ENCODE peak calls at places on chromosomes 2 and 18, in ten cellular contexts. J is thoracic aorta; S is right lobe of liver; A is stomach; Q is endodermal cell; C is ovary; B is CD4-positive, CD25-positive, alpha-beta regulatory T cell; L is MM.1S; D is left ventricle myocardium inferior; O is CD8-positive, alpha-beta memory T cell. V is an unnamed sample. For H3K4me1, the result is how much of the 10 kb centered on the place peaks cover.

GRCh38 chr2:69764286-69765058 is 22.5 kb downstream of the ANXA4 start:
- DNase-seq in D (no peak), O (no peak), S (no peak), C (no peak), A (no peak), J (no peak), B (no peak), Q (no peak), L (no peak), V (peak)

GRCh38 chr2:47339745-47340541 is 63.0 kb upstream of the MSH2 start:
- DNase-seq in J (no peak), B (no peak), S (no peak), A (peak), D (no peak), O (no peak), C (no peak), Q (no peak), L (no peak), V (peak)

GRCh38 chr2:60972889-60973656 is 44.4 kb upstream of the PEX13 start:
- DNase-seq in A (no peak), D (no peak), J (no peak), L (no peak), O (no peak), C (no peak), Q (peak), B (no peak), S (no peak), V (no peak)

GRCh38 chr2:234981197-234982095 is 29.6 kb downstream of the SH3BP4 start:
- DNase-seq in Q (peak), L (no peak), D (peak), B (no peak), S (peak), A (peak), C (peak), J (peak), O (no peak), V (peak)

GRCh38 chr18:46939337-46939963 is 22.0 kb downstream of the KATNAL2 start:
- DNase-seq in O (no peak), Q (no peak), B (no peak), J (no peak), S (no peak), A (no peak), D (no peak), C (no peak), L (no peak), V (no peak)

GRCh38 chr2:191927991-191928390 is 81.1 kb upstream of the CAVIN2 start:
- DNase-seq in C (no peak), J (no peak), S (no peak), B (no peak), O (no peak), D (no peak), A (no peak), L (no peak), Q (no peak), V (no peak)

GRCh38 chr18:26771524-26771923 is 94.0 kb downstream of the AQP4 start:
- DNase-seq in C (no peak), D (no peak), Q (peak), L (peak), O (no peak), S (peak), B (no peak), A (peak), J (no peak), V (no peak)

GRCh38 chr2:112216158-112216557 is 38.7 kb downstream of the ZC3H8 start:
- DNase-seq in L (no peak), B (no peak), O (no peak), D (no peak), A (no peak), C (no peak), Q (no peak), S (no peak), J (no peak), V (no peak)

GRCh38 chr2:47189635-47190034 is 34.5 kb upstream of the STPG4 start:
- DNase-seq in Q (no peak), L (no peak), C (no peak), S (no peak), A (no peak), O (no peak), D (no peak), J (no peak), B (no peak), V (no peak)

GRCh38 chr2:189253841-189254240 is 74.3 kb upstream of the COL5A2 start:
- DNase-seq in O (no peak), A (no peak), C (no peak), J (no peak), D (no peak), Q (no peak), L (no peak), S (no peak), B (no peak), V (no peak)

GRCh38 chr2:50315366-50315765 is 716.6 kb downstream of the NRXN1 start:
- DNase-seq in S (no peak), Q (no peak), A (no peak), D (no peak), B (no peak), O (no peak), J (no peak), C (no peak), L (no peak), V (no peak)

GRCh38 chr2:221581986-221582385 is 9.9 kb upstream of the EPHA4 start:
- DNase-seq in J (no peak), S (no peak), A (no peak), L (no peak), D (no peak), C (no peak), Q (no peak), O (no peak), B (no peak), V (no peak)

GRCh38 chr2:28164280-28164801 is 228.3 kb upstream of the FOSL2 start:
- DNase-seq in A (no peak), L (no peak), S (no peak), J (no peak), D (peak), O (no peak), C (no peak), B (no peak), Q (no peak), V (no peak)

GRCh38 chr2:215280326-215280725 is 31.5 kb upstream of the ATIC start:
- DNase-seq in J (no peak), C (no peak), L (no peak), A (no peak), B (no peak), S (no peak), O (no peak), D (no peak), Q (no peak), V (no peak)

GRCh38 chr2:229416116-229416694 is 145.1 kb upstream of the PID1 start:
- DNase-seq in A (peak), C (peak), B (no peak), S (peak), J (peak), D (peak), Q (no peak), O (no peak), L (no peak), V (peak)

GRCh38 chr2:8234253-8234652 is 447.6 kb upstream of the ID2 start:
- DNase-seq in L (no peak), O (no peak), B (no peak), S (no peak), C (no peak), J (no peak), A (no peak), D (no peak), Q (no peak), V (no peak)

GRCh38 chr2:216789088-216789487 is 70.8 kb downstream of the TNP1 start:
- DNase-seq in J (no peak), B (no peak), D (no peak), A (no peak), O (no peak), S (no peak), Q (no peak), L (no peak), C (no peak), V (no peak)

GRCh38 chr2:219571311-219572236 is at the start of gene OBSL1:
- DNase-seq in B (no peak), L (no peak), A (peak), O (no peak), S (peak), C (peak), Q (peak), J (no peak), D (peak), V (peak)

GRCh38 chr2:24045511-24046508 is 1.4 kb downstream of the WDCP start:
- DNase-seq in L (no peak), D (no peak), B (no peak), S (no peak), Q (no peak), J (no peak), A (no peak), O (no peak), C (no peak), V (no peak)

GRCh38 chr2:174121178-174121577 is 127.2 kb downstream of the OLA1 start:
- DNase-seq in L (no peak), Q (no peak), S (no peak), C (no peak), B (no peak), O (no peak), A (no peak), J (no peak), D (no peak), V (no peak)

GRCh38 chr18:49890041-49890440 is 76.7 kb upstream of the ACAA2 start:
- DNase-seq in L (no peak), B (no peak), D (no peak), C (no peak), Q (peak), S (no peak), A (no peak), J (no peak), O (no peak), V (no peak)

GRCh38 chr2:54416166-54416798 is 39.8 kb upstream of the SPTBN1 start:
- DNase-seq in D (peak), J (no peak), S (no peak), C (no peak), Q (no peak), O (no peak), A (peak), L (no peak), B (no peak), V (no peak)

GRCh38 chr2:98514879-98515570 is 70.4 kb downstream of the INPP4A start:
- DNase-seq in D (no peak), A (no peak), O (no peak), C (peak), B (no peak), S (no peak), J (no peak), Q (no peak), L (peak), V (no peak)

GRCh38 chr2:1748741-1749488 is 4.6 kb upstream of the PXDN start:
- DNase-seq in J (no peak), L (no peak), C (peak), Q (peak), B (no peak), O (no peak), S (no peak), D (no peak), A (peak), V (peak)

GRCh38 chr2:3430740-3431490 is 51.4 kb downstream of the TRAPPC12 start:
- DNase-seq in J (no peak), S (no peak), D (no peak), L (no peak), O (no peak), C (no peak), A (no peak), B (no peak), Q (peak), V (no peak)

GRCh38 chr2:159029936-159030335 is 61.5 kb downstream of the TANC1 start:
- DNase-seq in S (no peak), J (no peak), A (no peak), D (no peak), O (no peak), L (no peak), C (no peak), B (no peak), Q (no peak), V (no peak)

GRCh38 chr2:197042613-197043248 is 116.2 kb upstream of the PGAP1 start:
- DNase-seq in O (no peak), A (no peak), D (no peak), Q (no peak), J (no peak), B (no peak), C (no peak), L (no peak), S (no peak), V (no peak)

DNA sequence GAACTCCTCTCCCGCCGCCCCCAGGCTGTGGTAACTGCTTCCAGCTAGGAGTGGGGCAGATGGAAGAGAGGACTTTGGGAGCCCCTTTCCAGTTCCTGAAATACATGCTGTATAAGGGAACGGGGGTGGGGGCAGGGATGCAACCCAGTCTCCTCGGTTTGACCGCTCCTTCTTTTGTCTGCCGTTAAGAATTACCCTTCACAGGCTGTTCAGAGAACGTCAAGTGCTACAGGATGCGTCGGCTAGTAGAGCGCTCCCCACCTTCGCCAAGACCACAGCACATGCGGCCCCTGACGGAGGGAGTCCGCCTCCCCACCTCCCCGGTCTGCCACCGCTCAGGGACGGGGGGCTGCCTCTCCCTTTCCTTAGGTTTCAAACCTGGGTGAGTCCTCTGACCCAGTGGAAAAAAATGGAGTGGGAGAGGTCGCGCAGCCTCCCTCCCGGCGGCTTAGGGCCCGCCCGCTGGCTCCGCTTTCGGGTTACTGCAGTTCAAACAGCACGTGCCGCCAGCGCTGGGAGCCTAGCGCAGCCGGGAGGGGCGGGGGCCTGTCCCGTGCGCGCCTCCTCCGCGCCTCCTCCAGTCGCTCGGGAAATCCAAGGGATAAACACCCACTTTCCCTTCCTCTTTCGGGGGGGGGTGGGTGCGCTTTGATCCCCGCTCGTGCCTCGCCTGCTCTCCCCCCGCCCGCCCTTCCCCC is 4.8 kb downstream of the CYP26B1 start:
- DNase-seq in O (no peak), B (no peak), C (peak), L (no peak), S (peak), D (peak), A (peak), J (no peak), Q (peak), V (peak)
- H3K4me3 ChIP-seq in O (no peak), B (no peak), C (peak), L (no peak), S (no peak), D (peak), A (peak), J (peak), Q (no peak), V (peak)

GRCh38 chr18:59699061-59699460 is 1.8 kb upstream of the CCBE1 start:
- DNase-seq in A (no peak), Q (no peak), B (no peak), C (no peak), D (no peak), S (no peak), O (no peak), L (no peak), J (no peak), V (no peak)

GRCh38 chr18:59699750-59700534 is 2.7 kb upstream of the CCBE1 start:
- DNase-seq in L (no peak), C (no peak), B (no peak), O (no peak), J (no peak), S (no peak), Q (no peak), A (no peak), D (no peak), V (no peak)

GRCh38 chr18:59704146-59704545 is 6.9 kb upstream of the CCBE1 start:
- DNase-seq in O (no peak), A (no peak), L (no peak), D (no peak), J (no peak), C (no peak), Q (no peak), B (no peak), S (no peak), V (no peak)

GRCh38 chr18:59700535-59700967 is 3.3 kb upstream of the CCBE1 start:
- DNase-seq in B (no peak), L (no peak), A (peak), O (no peak), Q (no peak), S (no peak), D (no peak), J (no peak), C (no peak), V (no peak)

DNA sequence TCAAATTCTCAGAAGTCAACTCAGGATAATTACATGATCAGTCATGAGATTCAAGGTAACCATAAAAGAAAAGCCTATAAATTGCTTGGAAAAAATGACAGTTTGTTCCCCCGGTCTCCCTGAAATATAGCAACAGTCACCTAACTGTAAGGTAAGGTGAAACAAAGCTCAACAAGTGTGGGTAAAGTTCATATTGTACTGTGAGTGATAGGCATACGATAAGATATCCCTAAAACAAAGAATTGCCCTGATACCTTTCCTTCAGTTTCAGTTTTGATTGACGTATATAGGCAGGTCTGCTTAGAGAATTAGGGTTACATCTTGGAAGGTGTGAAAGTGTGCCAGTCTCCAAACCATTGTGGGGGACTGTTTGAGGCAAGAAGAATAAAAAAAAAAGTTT is 4.0 kb upstream of the CCBE1 start:
- DNase-seq in A (no peak), O (no peak), J (no peak), D (no peak), B (no peak), S (no peak), L (no peak), Q (no peak), C (no peak), V (no peak)
- H3K4me1 ChIP-seq in A (under half), O (under half), J (under half), D (under half), B (under half), S (under half), L (under half), Q (under half), C (under half), V (under half)

GRCh38 chr2:230908595-230909191 is 16.3 kb downstream of the GPR55 start:
- DNase-seq in Q (peak), D (no peak), L (no peak), J (no peak), B (no peak), A (peak), S (peak), C (peak), O (no peak), V (peak)
- H3K4me3 ChIP-seq in Q (no peak), D (peak), L (no peak), J (no peak), B (no peak), A (no peak), S (no peak), C (no peak), O (no peak), V (no peak)

GRCh38 chr2:181252248-181253148 is 204.7 kb upstream of the ITGA4 start:
- DNase-seq in J (no peak), C (no peak), O (no peak), S (no peak), B (no peak), D (no peak), A (no peak), L (no peak), Q (no peak), V (no peak)
- H3K4me1 ChIP-seq in J (under half), C (under half), O (under half), S (under half), B (under half), D (under half), A (under half), L (under half), Q (under half), V (under half)

DNA sequence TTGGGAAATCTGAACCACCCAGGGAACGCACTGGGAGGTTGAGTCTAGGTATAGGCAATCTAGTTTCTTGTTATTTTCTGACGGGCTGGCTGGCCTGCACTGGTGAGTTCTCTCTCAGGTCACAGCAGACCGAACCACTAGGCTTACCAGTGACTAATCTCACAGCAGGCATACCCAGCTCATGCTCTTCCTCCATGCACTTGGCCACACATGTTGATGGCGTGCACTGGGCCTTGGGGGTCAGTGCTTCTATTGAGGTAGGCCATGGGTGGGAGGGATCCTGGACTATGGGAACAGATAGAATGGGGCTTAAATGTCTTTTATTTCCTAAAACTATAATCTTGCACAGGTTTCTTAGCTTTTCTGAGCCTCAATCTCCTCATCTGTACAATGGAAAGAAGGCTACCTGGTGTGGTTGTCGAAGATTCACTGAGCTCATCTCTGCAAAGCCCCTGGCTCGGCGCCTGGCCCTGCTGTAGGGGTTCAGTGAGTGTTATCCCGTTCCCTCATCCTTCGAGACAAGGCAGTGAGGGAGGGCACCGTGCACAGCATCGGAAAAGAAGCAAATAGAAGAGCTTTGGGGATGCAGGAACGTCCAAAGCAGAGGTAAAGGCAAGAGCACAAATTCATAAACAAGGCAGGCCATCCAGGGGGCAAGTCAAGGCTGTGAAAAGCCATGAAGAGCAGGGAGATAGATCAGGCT is 41.3 kb upstream of the ATG16L1 start:
- DNase-seq in Q (no peak), C (no peak), O (no peak), A (no peak), D (no peak), B (no peak), L (no peak), S (no peak), J (no peak), V (no peak)
- H3K4me3 ChIP-seq in Q (no peak), C (no peak), O (no peak), A (no peak), D (no peak), B (no peak), L (no peak), S (no peak), J (no peak), V (no peak)